ENCODE peak calls at places on chromosomes 16 and 17, in seven cellular contexts. N is Right ventricle myocardium superior; S is NCI-H774; J is frontal cortex; B is NCI-H1417; R is CD4-positive, CD25-positive, alpha-beta regulatory T cell; X is CD8-positive, alpha-beta T cell. E is an unnamed sample.

GRCh38 chr16:12416136-12416787 is 387.4 kb downstream of the CPPED1 start:
- DNase-seq in J (no peak), B (no peak), R (no peak), N (no peak), X (no peak), S (no peak), E (no peak)

GRCh38 chr16:75764154-75764768 is 38.0 kb upstream of the CPHXL start:
- DNase-seq in X (peak; percentile 29), J (peak; percentile 49), N (no peak), R (peak; percentile 73), S (peak; percentile 18), B (peak; percentile 51), E (peak; percentile 42)

GRCh38 chr17:43411820-43412529 is 13.2 kb downstream of the ARL4D start:
- DNase-seq in S (no peak), N (no peak), J (no peak), R (no peak), B (no peak), X (no peak), E (no peak)

GRCh38 chr17:4006745-4007211 is 42.5 kb upstream of the ATP2A3 start:
- DNase-seq in X (no peak), R (no peak), N (no peak), B (no peak), J (no peak), S (no peak), E (no peak)

GRCh38 chr17:64128787-64129514 is 993 bp downstream of the ERN1 start:
- DNase-seq in N (no peak), J (no peak), X (no peak), S (no peak), B (peak; percentile 27), R (no peak), E (no peak)

GRCh38 chr17:20170085-20170484 is 160.9 kb downstream of the SPECC1 start:
- DNase-seq in B (no peak), R (no peak), J (no peak), S (no peak), X (no peak), N (no peak), E (no peak)

GRCh38 chr17:79746955-79747507 is 16.3 kb downstream of the ENPP7 start:
- DNase-seq in X (no peak), R (no peak), B (peak; percentile 67), J (no peak), S (no peak), N (no peak), E (no peak)

GRCh38 chr16:79013004-79013403 is 587.5 kb downstream of the MAF start:
- DNase-seq in R (no peak), S (no peak), N (no peak), J (no peak), X (no peak), B (no peak), E (no peak)

GRCh38 chr17:80821546-80821945 is 170.1 kb upstream of the CHMP6 start:
- DNase-seq in N (no peak), R (no peak), X (no peak), S (no peak), B (no peak), J (no peak), E (no peak)

GRCh38 chr17:35847006-35847405 is 21.7 kb downstream of the HEATR9 start:
- DNase-seq in X (no peak), R (no peak), B (no peak), S (no peak), N (no peak), J (no peak), E (no peak)

GRCh38 chr17:38893612-38894011 is 23.8 kb downstream of the LASP1 start:
- DNase-seq in R (no peak), X (no peak), J (no peak), N (peak; percentile 70), S (no peak), B (no peak), E (no peak)

GRCh38 chr17:74442670-74443515 is 11.0 kb downstream of the GPRC5C start:
- DNase-seq in X (no peak), R (no peak), S (peak; percentile 86), J (peak; percentile 78), N (peak; percentile 97), B (peak; percentile 71), E (peak; percentile 82)

GRCh38 chr16:18782697-18783429 is 7.3 kb downstream of the RPS15A start:
- DNase-seq in S (no peak), R (no peak), J (no peak), B (no peak), N (no peak), X (no peak), E (no peak)

GRCh38 chr16:76932541-76933211 is 258.3 kb upstream of the MON1B start:
- DNase-seq in J (no peak), S (no peak), N (no peak), B (no peak), X (no peak), R (no peak), E (no peak)

GRCh38 chr17:56499799-56500388 is 93.6 kb upstream of the NOG start:
- DNase-seq in R (peak; percentile 29), J (no peak), B (no peak), S (no peak), X (no peak), N (no peak), E (no peak)

GRCh38 chr16:24729967-24730815 is 740 bp downstream of the TNRC6A start:
- DNase-seq in S (no peak), R (peak; percentile 42), N (peak; percentile 45), J (peak; percentile 27), X (peak; percentile 34), B (peak; percentile 66), E (no peak)

GRCh38 chr16:23504453-23505179 is 5.7 kb downstream of the GGA2 start:
- DNase-seq in R (peak; percentile 32), N (peak; percentile 63), J (peak; percentile 49), S (no peak), X (peak; percentile 52), B (peak; percentile 12), E (no peak)

GRCh38 chr17:66494023-66494803 is 191.8 kb downstream of the PRKCA start:
- DNase-seq in R (no peak), S (no peak), N (no peak), X (no peak), B (no peak), J (no peak), E (no peak)

GRCh38 chr17:47205419-47205963 is 3.7 kb upstream of the MYL4 start:
- DNase-seq in S (peak; percentile 25), J (no peak), B (no peak), N (peak; percentile 56), R (peak; percentile 70), X (peak; percentile 45), E (no peak)

GRCh38 chr17:44095647-44096496 is 25.3 kb downstream of the G6PC3 start:
- DNase-seq in X (no peak), S (peak; percentile 81), J (peak; percentile 65), R (no peak), B (peak; percentile 95), N (peak; percentile 78), E (peak; percentile 60)

GRCh38 chr17:62902573-62903229 is 63.3 kb upstream of the TANC2 start:
- DNase-seq in N (no peak), S (no peak), J (no peak), R (no peak), X (no peak), B (no peak), E (no peak)